ENCODE peak calls at places on chromosomes 11 and 22, in nine cellular contexts. N, G, W, D, L, C, I, F and J are unnamed samples. For H3K9me3, the result is how much of the 10 kb centered on the place peaks cover.

GRCh38 chr22:19849800-19850481 is 4.7 kb downstream of the GNB1L start:
- DNase-seq in N (peak), G (peak), W (no peak), D (no peak), L (no peak), C (no peak), I (no peak), F (peak), J (peak)

GRCh38 chr22:50520826-50521453 is 4.5 kb downstream of the SCO2 start:
- DNase-seq in N (no peak), G (no peak), W (no peak), D (no peak), L (no peak), C (no peak), I (no peak), F (no peak), J (no peak)

GRCh38 chr22:30422481-30423295 is 2.9 kb upstream of the MTFP1 start:
- DNase-seq in N (peak), G (peak), W (no peak), D (peak), L (no peak), C (no peak), I (peak), F (peak), J (peak)

GRCh38 chr11:64357904-64358535 is 942 bp upstream of the RPS6KA4 start:
- DNase-seq in N (no peak), G (no peak), W (peak), D (no peak), L (no peak), C (peak), I (no peak), F (no peak), J (no peak)

GRCh38 chr22:22666307-22667091 is 22.1 kb downstream of the GGTLC2 start:
- DNase-seq in N (no peak), G (no peak), W (peak), D (no peak), L (no peak), C (no peak), I (no peak), F (no peak), J (no peak)

GRCh38 chr22:20044495-20045151 is 23.7 kb downstream of the TANGO2 start:
- DNase-seq in N (no peak), G (no peak), W (no peak), D (no peak), L (no peak), C (no peak), I (no peak), F (no peak), J (no peak)

GRCh38 chr22:40156001-40156516 is 21.7 kb upstream of the TNRC6B start:
- DNase-seq in N (peak), G (no peak), W (no peak), D (no peak), L (no peak), C (no peak), I (no peak), F (no peak), J (no peak)

GRCh38 chr11:20671856-20672546 is 2.6 kb downstream of the NELL1 start:
- DNase-seq in N (peak), G (no peak), W (no peak), D (no peak), L (no peak), C (peak), I (no peak), F (no peak), J (no peak)

GRCh38 chr11:69841170-69841858 is 22.1 kb upstream of the FGF3 start:
- DNase-seq in N (no peak), G (no peak), W (no peak), D (no peak), L (no peak), C (no peak), I (no peak), F (no peak), J (no peak)

GRCh38 chr11:67631853-67632174 is 2.1 kb upstream of the NUDT8 start:
- DNase-seq in N (no peak), G (no peak), W (no peak), D (no peak), L (no peak), C (no peak), I (no peak), F (no peak), J (no peak)

GRCh38 chr11:129854229-129854805 is 38.7 kb downstream of the TMEM45B start:
- DNase-seq in N (no peak), G (no peak), W (no peak), D (no peak), L (no peak), C (no peak), I (no peak), F (no peak), J (no peak)

GRCh38 chr11:108870373-108871020 is 205.6 kb downstream of the DDX10 start:
- DNase-seq in N (no peak), G (no peak), W (peak), D (no peak), L (no peak), C (no peak), I (no peak), F (no peak), J (no peak)

GRCh38 chr11:129896062-129896461 is 684 bp upstream of the NFRKB start:
- DNase-seq in N (no peak), G (no peak), W (no peak), D (no peak), L (peak), C (peak), I (no peak), F (no peak), J (no peak)

GRCh38 chr11:46381046-46381835 is at the start of gene MDK:
- DNase-seq in N (no peak), G (no peak), W (no peak), D (no peak), L (peak), C (peak), I (no peak), F (peak), J (peak)

GRCh38 chr11:24709928-24710565 is 213.2 kb downstream of the LUZP2 start:
- DNase-seq in N (no peak), G (no peak), W (no peak), D (no peak), L (no peak), C (no peak), I (no peak), F (no peak), J (no peak)

GRCh38 chr22:33519140-33519973 is 400.9 kb downstream of the LARGE1 start:
- DNase-seq in N (no peak), G (no peak), W (no peak), D (no peak), L (no peak), C (peak), I (no peak), F (no peak), J (no peak)

GRCh38 chr11:66607126-66607834 is 9.2 kb upstream of the RBM14 start:
- DNase-seq in N (no peak), G (peak), W (no peak), D (peak), L (no peak), C (no peak), I (no peak), F (peak), J (no peak)

GRCh38 chr11:97398246-97398645 is 1008.4 kb downstream of the JRKL start:
- DNase-seq in N (no peak), G (no peak), W (no peak), D (no peak), L (no peak), C (no peak), I (no peak), F (no peak), J (no peak)

GRCh38 chr22:39818050-39818449 is 75.5 kb downstream of the ENTHD1 start:
- DNase-seq in N (no peak), G (no peak), W (no peak), D (no peak), L (no peak), C (no peak), I (no peak), F (no peak), J (no peak)

GRCh38 chr11:102837646-102838045 is 5.8 kb downstream of the MMP3 start:
- DNase-seq in N (no peak), G (no peak), W (no peak), D (no peak), L (no peak), C (no peak), I (no peak), F (no peak), J (no peak)

GRCh38 chr11:60118333-60118732 is 29.9 kb downstream of the MS4A2 start:
- DNase-seq in N (no peak), G (no peak), W (no peak), D (no peak), L (no peak), C (no peak), I (no peak), F (no peak), J (no peak)

GRCh38 chr22:44755956-44756361 is 3.6 kb downstream of the ARHGAP8 start:
- DNase-seq in N (peak), G (peak), W (no peak), D (no peak), L (no peak), C (no peak), I (no peak), F (no peak), J (peak)

GRCh38 chr11:504053-504993 is 2.7 kb downstream of the RNH1 start:
- DNase-seq in N (no peak), G (no peak), W (no peak), D (peak), L (peak), C (no peak), I (no peak), F (no peak), J (peak)

GRCh38 chr11:68843703-68844312 is 2.1 kb upstream of the CPT1A start:
- DNase-seq in N (peak), G (peak), W (no peak), D (no peak), L (peak), C (no peak), I (no peak), F (peak), J (peak)

GRCh38 chr11:72222907-72223614 is 1.5 kb upstream of the INPPL1 start:
- DNase-seq in N (peak), G (peak), W (peak), D (peak), L (peak), C (peak), I (peak), F (peak), J (peak)
- TF ChIP-seq CTCF in N (no peak), G (no peak), W (no peak), D (no peak), L (peak), C (no peak), I (peak), F (no peak), J (no peak)

GRCh38 chr22:46262449-46263207 is 515 bp downstream of the PKDREJ start:
- DNase-seq in N (no peak), G (peak), W (no peak), D (peak), L (peak), C (no peak), I (no peak), F (peak), J (peak)
- H3K9me3 ChIP-seq in N (under half), G (under half), W (under half), D (under half), L (under half), C (under half), I (under half), F (under half), J (under half)

GRCh38 chr22:17562906-17563870 is at the start of gene SLC25A18:
- DNase-seq in N (no peak), G (no peak), W (no peak), D (no peak), L (peak), C (no peak), I (peak), F (peak), J (no peak)
- TF ChIP-seq POLR2AphosphoS5 in N (no peak), G (peak), W (no peak), D (peak), L (peak), C (no peak), I (peak), F (peak), J (peak)

GRCh38 chr11:128467610-128468041 is 119.7 kb downstream of the ETS1 start:
- DNase-seq in N (peak), G (no peak), W (peak), D (no peak), L (no peak), C (no peak), I (no peak), F (peak), J (no peak)
- TF ChIP-seq CTCF in N (no peak), G (no peak), W (no peak), D (no peak), L (no peak), C (peak), I (no peak), F (no peak), J (no peak)

GRCh38 chr22:49349181-49349835 is 478.4 kb downstream of the BRD1 start:
- DNase-seq in N (no peak), G (peak), W (no peak), D (no peak), L (peak), C (no peak), I (no peak), F (no peak), J (peak)

GRCh38 chr22:49349841-49350381 is 477.8 kb downstream of the BRD1 start:
- DNase-seq in N (no peak), G (peak), W (no peak), D (peak), L (peak), C (no peak), I (no peak), F (no peak), J (no peak)

GRCh38 chr22:49348631-49349030 is 479.0 kb downstream of the BRD1 start:
- DNase-seq in N (no peak), G (peak), W (no peak), D (no peak), L (peak), C (no peak), I (no peak), F (no peak), J (peak)

GRCh38 chr22:49351761-49352221 is 475.9 kb downstream of the BRD1 start:
- DNase-seq in N (no peak), G (peak), W (no peak), D (peak), L (peak), C (peak), I (peak), F (no peak), J (no peak)

DNA sequence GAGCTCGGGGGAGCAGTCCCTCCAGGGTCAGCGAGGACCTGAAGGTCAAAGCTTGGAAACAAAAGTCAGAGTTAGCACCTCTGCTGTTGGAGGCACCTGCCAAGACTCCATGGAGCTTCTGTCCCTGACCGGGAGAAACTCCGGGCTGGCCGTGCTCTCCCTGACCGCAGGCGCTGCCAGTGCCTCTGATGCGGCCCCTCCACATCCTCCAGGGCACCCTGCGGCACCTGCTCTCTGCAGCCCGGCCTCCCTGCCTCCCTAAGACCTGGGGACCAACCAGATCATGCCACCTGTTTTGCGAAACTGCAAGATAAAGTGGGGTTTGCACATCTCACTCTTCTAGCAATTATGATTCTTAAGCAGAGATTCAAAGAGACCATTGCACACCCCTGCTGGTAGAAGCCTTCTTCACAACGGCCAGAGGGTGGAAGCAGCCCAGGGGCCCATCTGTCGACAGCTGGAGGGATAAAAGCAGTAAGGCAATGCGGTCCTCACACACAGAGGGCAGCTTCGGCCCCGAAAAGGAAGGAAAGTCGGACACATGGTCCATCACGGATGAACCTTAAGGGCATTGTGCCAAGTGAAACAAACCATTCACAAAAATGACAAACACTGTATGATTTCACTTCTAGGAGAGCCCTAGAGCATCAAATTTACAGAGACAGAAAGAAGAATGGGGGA is 477.1 kb downstream of the BRD1 start:
- DNase-seq in N (no peak), G (peak), W (no peak), D (peak), L (peak), C (no peak), I (no peak), F (no peak), J (peak)
- H3K9me3 ChIP-seq in N (under half), G (under half), W (under half), D (under half), L (under half), C (under half), I (under half), F (under half), J (under half)